ENCODE peak calls at places on chromosomes 12 and 14, in seven cellular contexts. K, R, L, U, X, B and V are unnamed samples.

GRCh38 chr12:43921666-43922337 is 85.9 kb downstream of the TMEM117 start:
- DNase-seq in K (no peak), R (no peak), L (no peak), U (no peak), X (no peak), B (no peak), V (no peak)

GRCh38 chr12:87596636-87597035 is 432.6 kb downstream of the C12orf50 start:
- DNase-seq in K (no peak), R (no peak), L (no peak), U (no peak), X (peak), B (no peak), V (no peak)

GRCh38 chr12:109440851-109441490 is 36.1 kb downstream of the KCTD10 start:
- DNase-seq in K (no peak), R (no peak), L (no peak), U (no peak), X (peak), B (peak), V (no peak)

GRCh38 chr14:103332143-103332919 is 1.7 kb upstream of the EIF5 start:
- DNase-seq in K (no peak), R (peak), L (peak), U (no peak), X (no peak), B (no peak), V (no peak)

GRCh38 chr12:133130038-133130807 is at the start of the genes ZNF10 and ZNF891:
- DNase-seq in K (peak), R (peak), L (peak), U (peak), X (peak), B (peak), V (peak)

GRCh38 chr12:132317233-132317938 is 12.0 kb downstream of the GALNT9 start:
- DNase-seq in K (no peak), R (no peak), L (no peak), U (no peak), X (no peak), B (no peak), V (no peak)

GRCh38 chr12:4121506-4122020 is 152.0 kb upstream of the CCND2 start:
- DNase-seq in K (no peak), R (no peak), L (peak), U (no peak), X (no peak), B (no peak), V (no peak)

GRCh38 chr12:132444957-132445883 is 44.7 kb upstream of the FBRSL1 start:
- DNase-seq in K (peak), R (peak), L (no peak), U (no peak), X (no peak), B (no peak), V (peak)

GRCh38 chr12:4809013-4809448 is 88.8 kb downstream of the GALNT8 start:
- DNase-seq in K (peak), R (no peak), L (peak), U (no peak), X (no peak), B (no peak), V (peak)

GRCh38 chr14:30527196-30527595 is 31.8 kb upstream of the G2E3 start:
- DNase-seq in K (no peak), R (peak), L (no peak), U (no peak), X (no peak), B (no peak), V (no peak)

GRCh38 chr12:114445401-114446323 is 39.7 kb upstream of the TBX5 start:
- DNase-seq in K (no peak), R (no peak), L (no peak), U (no peak), X (no peak), B (no peak), V (no peak)

GRCh38 chr12:57584050-57584449 is 6.9 kb upstream of the PIP4K2C start:
- DNase-seq in K (no peak), R (no peak), L (no peak), U (no peak), X (no peak), B (no peak), V (no peak)

GRCh38 chr12:54273981-54274380 is 5.9 kb downstream of the CBX5 start:
- DNase-seq in K (no peak), R (no peak), L (no peak), U (no peak), X (no peak), B (no peak), V (no peak)

GRCh38 chr12:64568313-64568712 is 42.0 kb upstream of the RASSF3 start:
- DNase-seq in K (no peak), R (no peak), L (no peak), U (no peak), X (no peak), B (no peak), V (no peak)

GRCh38 chr14:100165376-100165775 is 5.9 kb upstream of the DEGS2 start:
- DNase-seq in K (no peak), R (no peak), L (no peak), U (no peak), X (no peak), B (no peak), V (no peak)

GRCh38 chr14:68741839-68742470 is 50.9 kb downstream of the ZFP36L1 start:
- DNase-seq in K (no peak), R (peak), L (no peak), U (no peak), X (no peak), B (no peak), V (peak)

GRCh38 chr14:92496458-92496857 is 17.1 kb upstream of the RIN3 start:
- DNase-seq in K (no peak), R (no peak), L (peak), U (no peak), X (no peak), B (no peak), V (no peak)

GRCh38 chr12:53414756-53415417 is 8.8 kb upstream of the AMHR2 start:
- DNase-seq in K (no peak), R (no peak), L (no peak), U (no peak), X (peak), B (peak), V (no peak)

GRCh38 chr12:130514149-130514551 is 176.5 kb downstream of the PIWIL1 start:
- DNase-seq in K (no peak), R (no peak), L (no peak), U (no peak), X (no peak), B (no peak), V (no peak)

GRCh38 chr12:63790608-63790945 is 10.9 kb downstream of the RXYLT1 start:
- DNase-seq in K (no peak), R (no peak), L (no peak), U (no peak), X (no peak), B (no peak), V (no peak)

GRCh38 chr14:79134346-79134745 is 964.2 kb downstream of the NRXN3 start:
- DNase-seq in K (no peak), R (no peak), L (no peak), U (no peak), X (no peak), B (no peak), V (no peak)

GRCh38 chr14:36069535-36069900 is 107.0 kb downstream of the PTCSC3 start:
- DNase-seq in K (no peak), R (peak), L (no peak), U (peak), X (peak), B (peak), V (peak)

GRCh38 chr12:102120886-102121285 is 903 bp downstream of the PARPBP start:
- DNase-seq in K (no peak), R (peak), L (no peak), U (peak), X (peak), B (peak), V (peak)

GRCh38 chr14:65251213-65251612 is 148.9 kb upstream of the MAX start:
- DNase-seq in K (no peak), R (no peak), L (peak), U (no peak), X (peak), B (no peak), V (no peak)

GRCh38 chr12:23895792-23896218 is 53.7 kb downstream of the SOX5 start:
- DNase-seq in K (no peak), R (no peak), L (no peak), U (no peak), X (no peak), B (no peak), V (no peak)

GRCh38 chr12:46224401-46224800 is 44.4 kb downstream of the SLC38A1 start:
- DNase-seq in K (peak), R (no peak), L (peak), U (no peak), X (peak), B (no peak), V (no peak)

GRCh38 chr12:11015775-11016430 is 6.5 kb downstream of the TAS2R19 start:
- DNase-seq in K (no peak), R (no peak), L (no peak), U (no peak), X (peak), B (no peak), V (no peak)

GRCh38 chr12:85923767-85924331 is 49.8 kb downstream of the NTS start:
- DNase-seq in K (no peak), R (peak), L (no peak), U (no peak), X (peak), B (no peak), V (peak)

GRCh38 chr12:52235822-52236291 is 2.8 kb downstream of the KRT7 start:
- DNase-seq in K (no peak), R (no peak), L (peak), U (no peak), X (no peak), B (no peak), V (peak)

GRCh38 chr14:99274346-99275221 is 2.6 kb upstream of the BCL11B start:
- DNase-seq in K (peak), R (no peak), L (peak), U (peak), X (peak), B (peak), V (peak)

GRCh38 chr14:21795456-21795855 is 121.8 kb upstream of the OR4E1 start:
- DNase-seq in K (no peak), R (no peak), L (no peak), U (no peak), X (no peak), B (no peak), V (no peak)

GRCh38 chr14:68583527-68584275 is 209.2 kb downstream of the ZFP36L1 start:
- DNase-seq in K (no peak), R (no peak), L (no peak), U (no peak), X (no peak), B (no peak), V (no peak)

GRCh38 chr12:117686911-117687377 is 281.8 kb downstream of the KSR2 start:
- DNase-seq in K (no peak), R (no peak), L (peak), U (peak), X (peak), B (peak), V (no peak)

GRCh38 chr12:126509587-126509986 is 1444.4 kb downstream of the AACS start:
- DNase-seq in K (no peak), R (no peak), L (no peak), U (no peak), X (no peak), B (no peak), V (no peak)

GRCh38 chr12:39723831-39724230 is 104.2 kb upstream of the ABCD2 start:
- DNase-seq in K (no peak), R (no peak), L (no peak), U (no peak), X (peak), B (peak), V (no peak)

GRCh38 chr12:81167694-81168093 is 89.8 kb downstream of the ACSS3 start:
- DNase-seq in K (no peak), R (no peak), L (no peak), U (no peak), X (peak), B (no peak), V (no peak)

GRCh38 chr14:77849711-77850110 is 49.8 kb downstream of the ADCK1 start:
- DNase-seq in K (no peak), R (no peak), L (no peak), U (no peak), X (no peak), B (no peak), V (no peak)

GRCh38 chr14:95039259-95039992 is 117.9 kb downstream of the DICER1 start:
- DNase-seq in K (no peak), R (no peak), L (peak), U (no peak), X (no peak), B (no peak), V (peak)

GRCh38 chr12:85057370-85057963 is 21.3 kb downstream of the LRRIQ1 start:
- DNase-seq in K (no peak), R (peak), L (no peak), U (peak), X (peak), B (peak), V (peak)

GRCh38 chr12:4054643-4055042 is 181.4 kb upstream of the PARP11 start:
- DNase-seq in K (no peak), R (no peak), L (peak), U (no peak), X (no peak), B (no peak), V (no peak)

GRCh38 chr14:101666264-101666663 is 95.2 kb upstream of the PPP2R5C start:
- DNase-seq in K (no peak), R (no peak), L (no peak), U (no peak), X (no peak), B (no peak), V (no peak)

GRCh38 chr14:101669629-101670028 is 91.9 kb upstream of the PPP2R5C start:
- DNase-seq in K (no peak), R (no peak), L (no peak), U (no peak), X (no peak), B (no peak), V (no peak)

GRCh38 chr14:101665478-101666078 is 95.9 kb upstream of the PPP2R5C start:
- DNase-seq in K (no peak), R (peak), L (no peak), U (peak), X (peak), B (peak), V (peak)
- TF ChIP-seq CTCF in K (peak), R (peak), L (no peak), U (peak), X (peak), B (peak), V (peak)

GRCh38 chr12:26610774-26611173 is 222.2 kb downstream of the ITPR2 start:
- DNase-seq in K (no peak), R (no peak), L (no peak), U (no peak), X (no peak), B (no peak), V (no peak)

GRCh38 chr12:26617513-26617912 is 215.5 kb downstream of the ITPR2 start:
- DNase-seq in K (no peak), R (no peak), L (no peak), U (no peak), X (no peak), B (no peak), V (no peak)

GRCh38 chr12:26612203-26612602 is 220.8 kb downstream of the ITPR2 start:
- DNase-seq in K (no peak), R (no peak), L (no peak), U (no peak), X (no peak), B (no peak), V (no peak)

GRCh38 chr12:26611598-26611997 is 221.4 kb downstream of the ITPR2 start:
- DNase-seq in K (no peak), R (no peak), L (no peak), U (no peak), X (no peak), B (no peak), V (no peak)

DNA sequence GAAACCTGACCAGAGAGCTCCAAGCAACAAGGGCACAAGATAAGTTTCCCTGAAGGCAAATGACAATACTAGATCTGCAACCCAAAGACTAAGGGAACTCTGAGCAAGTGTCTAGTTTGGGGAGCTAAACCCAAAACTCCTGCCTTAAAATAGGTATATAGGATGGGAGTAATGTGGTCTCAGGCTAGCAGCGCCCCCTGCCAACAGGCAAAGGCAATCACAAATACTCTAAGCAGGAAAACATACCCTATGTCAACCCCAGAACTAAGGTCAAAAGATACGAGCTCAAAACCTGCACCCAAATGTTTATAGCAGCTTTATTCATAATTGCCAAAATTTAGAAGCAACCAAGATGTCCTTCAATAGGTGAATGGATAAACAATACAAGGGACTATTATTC is 218.8 kb downstream of the ITPR2 start:
- DNase-seq in K (no peak), R (peak), L (no peak), U (no peak), X (peak), B (peak), V (peak)
- TF ChIP-seq CTCF in K (peak), R (peak), L (no peak), U (peak), X (peak), B (peak), V (peak)

DNA sequence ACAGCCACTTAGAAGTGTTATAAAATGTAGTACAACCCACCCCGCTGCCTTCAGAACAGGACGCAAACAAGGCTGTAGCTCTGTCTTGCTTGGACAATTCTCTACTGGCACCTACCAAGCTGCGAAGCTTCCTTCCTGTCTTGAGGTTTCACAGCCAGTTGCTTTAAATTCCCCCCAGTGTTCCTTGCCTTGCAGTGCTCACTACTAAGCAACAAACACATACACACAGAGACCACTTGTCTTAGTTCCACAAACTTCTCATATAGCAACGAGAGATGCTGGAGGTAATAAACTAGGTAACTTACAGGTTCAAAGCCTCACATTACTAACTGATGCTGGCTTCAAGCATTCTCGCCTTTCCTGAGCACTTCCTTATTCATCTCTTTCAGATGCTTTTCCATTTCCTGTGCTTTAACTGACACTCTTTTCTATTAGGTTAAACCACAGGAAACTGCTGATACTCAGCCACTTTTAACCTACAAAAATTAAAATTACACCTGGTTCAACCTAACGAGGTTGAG is 91.5 kb upstream of the PTGDR start:
- DNase-seq in K (no peak), R (peak), L (no peak), U (no peak), X (no peak), B (no peak), V (no peak)
- TF ChIP-seq CTCF in K (no peak), R (no peak), L (no peak), U (no peak), X (no peak), B (no peak), V (no peak)

DNA sequence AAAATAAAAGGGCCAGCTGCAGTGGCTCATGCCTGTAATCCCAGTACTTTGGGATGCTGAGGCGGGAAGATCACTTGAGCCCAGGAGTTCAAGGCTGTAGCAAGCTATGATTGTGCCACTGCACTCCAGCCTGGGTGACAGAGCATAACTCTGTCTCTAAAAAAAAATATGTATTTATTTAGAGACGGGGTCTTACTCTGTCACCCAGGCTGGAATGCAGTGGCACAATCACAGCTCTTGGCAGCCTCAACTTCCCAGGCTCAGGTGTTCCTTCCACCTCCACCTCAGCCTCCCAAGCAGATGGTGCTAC is 179.3 kb upstream of the ATF7IP start:
- DNase-seq in K (no peak), R (no peak), L (no peak), U (no peak), X (no peak), B (no peak), V (no peak)
- TF ChIP-seq CTCF in K (no peak), R (peak), L (no peak), U (no peak), X (no peak), B (no peak), V (no peak)

GRCh38 chr14:56555921-56556570 is 23.6 kb upstream of the TMEM260 start:
- DNase-seq in K (no peak), R (peak), L (no peak), U (peak), X (peak), B (no peak), V (peak)
- TF ChIP-seq CTCF in K (peak), R (peak), L (no peak), U (peak), X (peak), B (peak), V (peak)

DNA sequence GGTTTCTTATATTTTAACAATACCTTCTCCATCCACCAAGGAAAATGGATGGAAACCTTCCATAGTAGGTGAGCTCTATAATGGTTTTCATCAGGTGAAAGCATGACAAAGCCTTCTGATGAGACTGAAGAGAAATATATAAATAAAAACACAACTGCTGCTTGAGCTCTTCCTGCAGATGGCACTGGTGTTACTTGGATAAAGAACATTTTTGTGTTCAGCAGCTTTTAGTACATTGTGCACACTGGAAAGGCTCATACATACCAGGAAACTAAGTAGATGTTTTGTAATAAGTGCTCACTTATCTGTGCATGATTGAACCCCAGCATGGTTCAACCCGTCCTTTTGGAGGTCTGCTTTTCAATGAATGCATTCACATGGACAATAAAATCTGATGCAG is 357.3 kb upstream of the MIS18BP1 start:
- DNase-seq in K (no peak), R (no peak), L (no peak), U (no peak), X (no peak), B (no peak), V (no peak)
- TF ChIP-seq CTCF in K (no peak), R (peak), L (no peak), U (no peak), X (peak), B (peak), V (no peak)

DNA sequence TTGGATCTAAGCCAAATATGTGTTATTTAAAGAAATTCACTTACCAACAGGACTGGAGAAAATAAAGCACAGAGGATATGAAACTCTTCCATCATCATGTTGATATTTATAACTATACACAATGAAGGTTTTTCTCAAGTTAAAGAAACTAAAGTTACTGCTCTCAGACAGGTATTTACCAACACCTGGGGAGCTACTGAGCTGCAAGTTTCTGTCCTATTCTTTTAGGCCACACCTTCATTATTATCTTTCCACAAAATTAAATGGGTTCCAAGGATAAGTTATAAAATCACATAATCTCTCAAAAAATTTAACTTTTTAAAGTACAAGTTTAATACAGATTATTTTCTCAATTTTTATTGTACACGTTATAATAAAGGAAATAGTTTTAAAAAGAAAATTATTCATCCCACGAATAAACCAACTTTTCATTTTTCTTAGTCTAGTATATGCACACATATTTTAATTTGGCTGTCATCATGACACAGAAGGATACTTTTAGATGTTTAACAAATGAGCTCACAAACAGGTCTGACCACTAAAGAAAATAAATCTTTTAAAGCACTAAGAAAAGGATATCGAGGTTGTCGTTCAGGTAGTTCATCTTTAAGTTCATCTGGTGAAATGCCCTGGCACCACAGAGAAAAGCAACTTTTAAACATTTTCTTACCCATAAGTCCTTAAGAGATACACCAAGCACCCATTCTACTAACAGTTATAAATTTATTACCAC is 7.8 kb downstream of the GMFB start:
- DNase-seq in K (no peak), R (no peak), L (no peak), U (no peak), X (no peak), B (no peak), V (no peak)
- TF ChIP-seq CTCF in K (no peak), R (no peak), L (no peak), U (no peak), X (no peak), B (no peak), V (no peak)